ENCODE peak calls at places on chromosomes 2 and 18, in nine cellular contexts. One of them, this sample, is unnamed.

GRCh38 chr2:174248187-174248997 is at the start of gene OLA1:
- DNase-seq in A549: peak
- DNase-seq in adrenal gland: peak
- DNase-seq in esophagus muscularis mucosa: peak
- DNase-seq in breast epithelium: peak
- DNase-seq in ovary: peak
- DNase-seq in lower leg skin: peak
- DNase-seq in right lobe of liver: peak
- DNase-seq in uterus: peak
- DNase-seq in this sample: peak

GRCh38 chr18:45642238-45642637 is 27.0 kb downstream of the SLC14A2 start:
- DNase-seq in breast epithelium: no peak
- DNase-seq in esophagus muscularis mucosa: no peak
- DNase-seq in ovary: no peak
- DNase-seq in uterus: no peak
- DNase-seq in adrenal gland: no peak
- DNase-seq in lower leg skin: no peak
- DNase-seq in right lobe of liver: no peak
- DNase-seq in A549: no peak
- DNase-seq in this sample: no peak

GRCh38 chr2:127740665-127741287 is 39.5 kb downstream of the SFT2D3 start:
- DNase-seq in lower leg skin: no peak
- DNase-seq in right lobe of liver: no peak
- DNase-seq in uterus: no peak
- DNase-seq in adrenal gland: no peak
- DNase-seq in A549: no peak
- DNase-seq in ovary: no peak
- DNase-seq in breast epithelium: no peak
- DNase-seq in esophagus muscularis mucosa: no peak
- DNase-seq in this sample: no peak

GRCh38 chr2:136932700-136933099 is 167.4 kb downstream of the THSD7B start:
- DNase-seq in A549: peak
- DNase-seq in adrenal gland: no peak
- DNase-seq in uterus: no peak
- DNase-seq in right lobe of liver: no peak
- DNase-seq in lower leg skin: no peak
- DNase-seq in breast epithelium: no peak
- DNase-seq in ovary: no peak
- DNase-seq in esophagus muscularis mucosa: no peak
- DNase-seq in this sample: no peak

GRCh38 chr2:26049641-26050040 is 15.8 kb downstream of the RAB10 start:
- DNase-seq in lower leg skin: no peak
- DNase-seq in esophagus muscularis mucosa: no peak
- DNase-seq in breast epithelium: no peak
- DNase-seq in A549: no peak
- DNase-seq in adrenal gland: no peak
- DNase-seq in ovary: no peak
- DNase-seq in uterus: no peak
- DNase-seq in right lobe of liver: no peak
- DNase-seq in this sample: no peak

GRCh38 chr18:55272510-55273243 is 313.4 kb upstream of the CCDC68 start:
- DNase-seq in right lobe of liver: no peak
- DNase-seq in esophagus muscularis mucosa: no peak
- DNase-seq in lower leg skin: no peak
- DNase-seq in A549: no peak
- DNase-seq in adrenal gland: no peak
- DNase-seq in breast epithelium: no peak
- DNase-seq in uterus: no peak
- DNase-seq in ovary: no peak
- DNase-seq in this sample: no peak

GRCh38 chr18:8548186-8548585 is 61.1 kb upstream of the RAB12 start:
- DNase-seq in uterus: no peak
- DNase-seq in A549: no peak
- DNase-seq in lower leg skin: no peak
- DNase-seq in ovary: peak
- DNase-seq in breast epithelium: no peak
- DNase-seq in esophagus muscularis mucosa: no peak
- DNase-seq in right lobe of liver: no peak
- DNase-seq in adrenal gland: no peak
- DNase-seq in this sample: no peak

GRCh38 chr2:236240228-236240990 is 23.8 kb downstream of the ASB18 start:
- DNase-seq in breast epithelium: no peak
- DNase-seq in right lobe of liver: no peak
- DNase-seq in esophagus muscularis mucosa: no peak
- DNase-seq in A549: no peak
- DNase-seq in adrenal gland: no peak
- DNase-seq in ovary: no peak
- DNase-seq in lower leg skin: no peak
- DNase-seq in uterus: no peak
- DNase-seq in this sample: no peak

GRCh38 chr18:46332956-46333355 is 228.8 kb downstream of the HAUS1 start:
- DNase-seq in adrenal gland: no peak
- DNase-seq in breast epithelium: no peak
- DNase-seq in lower leg skin: peak
- DNase-seq in ovary: no peak
- DNase-seq in uterus: no peak
- DNase-seq in A549: no peak
- DNase-seq in esophagus muscularis mucosa: no peak
- DNase-seq in right lobe of liver: peak
- DNase-seq in this sample: no peak

GRCh38 chr2:23492941-23493340 is 108.0 kb downstream of the KLHL29 start:
- DNase-seq in adrenal gland: peak
- DNase-seq in lower leg skin: no peak
- DNase-seq in breast epithelium: no peak
- DNase-seq in right lobe of liver: peak
- DNase-seq in uterus: no peak
- DNase-seq in esophagus muscularis mucosa: no peak
- DNase-seq in A549: no peak
- DNase-seq in ovary: no peak
- DNase-seq in this sample: no peak

GRCh38 chr18:48674758-48675157 is 135.9 kb downstream of the CTIF start:
- DNase-seq in esophagus muscularis mucosa: no peak
- DNase-seq in A549: no peak
- DNase-seq in lower leg skin: peak
- DNase-seq in adrenal gland: no peak
- DNase-seq in right lobe of liver: no peak
- DNase-seq in breast epithelium: no peak
- DNase-seq in uterus: no peak
- DNase-seq in ovary: no peak
- DNase-seq in this sample: no peak

GRCh38 chr2:9656270-9656766 is 25.5 kb upstream of the YWHAQ start:
- DNase-seq in ovary: no peak
- DNase-seq in uterus: no peak
- DNase-seq in adrenal gland: peak
- DNase-seq in right lobe of liver: no peak
- DNase-seq in lower leg skin: no peak
- DNase-seq in A549: peak
- DNase-seq in esophagus muscularis mucosa: no peak
- DNase-seq in breast epithelium: no peak
- DNase-seq in this sample: no peak
- TF ChIP-seq POLR2A in ovary: no peak
- TF ChIP-seq POLR2A in uterus: no peak
- TF ChIP-seq POLR2A in adrenal gland: no peak
- TF ChIP-seq POLR2A in right lobe of liver: no peak
- TF ChIP-seq POLR2A in lower leg skin: no peak
- TF ChIP-seq POLR2A in A549: no peak
- TF ChIP-seq POLR2A in esophagus muscularis mucosa: no peak
- TF ChIP-seq POLR2A in breast epithelium: no peak
- TF ChIP-seq POLR2A in this sample: no peak

GRCh38 chr2:219058541-219059374 is 2.0 kb downstream of the IHH start:
- DNase-seq in ovary: no peak
- DNase-seq in breast epithelium: no peak
- DNase-seq in adrenal gland: peak
- DNase-seq in uterus: no peak
- DNase-seq in right lobe of liver: peak
- DNase-seq in esophagus muscularis mucosa: no peak
- DNase-seq in A549: no peak
- DNase-seq in lower leg skin: peak
- DNase-seq in this sample: peak

GRCh38 chr2:219059375-219059724 is 1.4 kb downstream of the IHH start:
- DNase-seq in ovary: no peak
- DNase-seq in adrenal gland: no peak
- DNase-seq in right lobe of liver: no peak
- DNase-seq in uterus: no peak
- DNase-seq in esophagus muscularis mucosa: no peak
- DNase-seq in breast epithelium: no peak
- DNase-seq in lower leg skin: no peak
- DNase-seq in A549: no peak
- DNase-seq in this sample: no peak

GRCh38 chr2:219059725-219060682 is 717 bp downstream of the IHH start:
- DNase-seq in ovary: no peak
- DNase-seq in esophagus muscularis mucosa: no peak
- DNase-seq in breast epithelium: no peak
- DNase-seq in A549: peak
- DNase-seq in right lobe of liver: peak
- DNase-seq in uterus: no peak
- DNase-seq in adrenal gland: no peak
- DNase-seq in lower leg skin: no peak
- DNase-seq in this sample: peak

GRCh38 chr2:219057709-219058540 is 2.8 kb downstream of the IHH start:
- DNase-seq in breast epithelium: no peak
- DNase-seq in right lobe of liver: peak
- DNase-seq in A549: peak
- DNase-seq in ovary: peak
- DNase-seq in uterus: peak
- DNase-seq in esophagus muscularis mucosa: no peak
- DNase-seq in adrenal gland: peak
- DNase-seq in lower leg skin: peak
- DNase-seq in this sample: peak

DNA sequence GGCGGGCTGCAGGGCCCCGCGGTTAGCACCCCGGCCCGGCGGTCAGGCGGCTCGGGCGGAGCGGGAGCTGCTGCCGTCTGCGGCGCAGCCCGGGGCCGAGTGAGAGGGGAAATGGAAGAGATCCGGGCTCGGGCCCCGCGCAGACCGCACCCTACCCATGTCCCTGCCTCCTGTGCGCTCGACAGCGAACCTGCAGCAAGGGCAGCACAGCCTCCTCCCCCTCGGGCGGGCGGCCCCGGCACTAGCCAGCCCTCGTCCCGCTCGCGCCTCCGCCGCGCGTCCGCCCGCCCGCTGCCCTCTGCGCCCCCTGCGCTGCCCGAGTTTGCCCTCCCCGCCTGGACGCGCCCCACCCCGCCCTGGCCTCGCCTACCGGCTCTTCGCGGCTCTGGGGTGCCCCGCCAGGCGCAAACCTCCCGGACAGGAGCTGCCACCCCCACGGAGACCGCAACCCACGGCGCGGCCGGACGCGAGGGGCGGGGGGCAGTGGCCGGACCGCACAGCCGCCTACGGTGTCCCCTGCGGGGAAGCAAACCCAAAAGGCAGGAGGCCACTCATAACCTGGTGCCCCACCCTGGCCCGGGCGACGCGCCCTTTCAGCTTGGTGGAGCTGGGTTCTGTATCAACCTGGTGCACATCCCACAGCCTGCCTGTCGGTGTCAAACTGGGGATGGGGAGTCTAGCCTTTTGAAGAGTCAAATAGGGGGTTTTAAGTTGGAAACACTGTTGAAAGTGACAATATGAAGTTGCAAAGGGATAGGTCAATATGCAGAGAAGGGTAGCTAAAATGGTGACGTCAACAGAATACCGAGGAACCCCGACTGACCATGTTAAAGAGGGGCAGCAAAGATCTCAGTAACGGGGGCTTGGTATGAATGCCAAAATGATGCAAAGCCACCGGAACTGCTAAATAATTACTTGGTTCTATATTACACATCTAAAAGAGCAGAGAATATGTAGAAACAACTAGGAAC is at the start of gene IHH:
- DNase-seq in right lobe of liver: peak
- DNase-seq in lower leg skin: no peak
- DNase-seq in esophagus muscularis mucosa: no peak
- DNase-seq in breast epithelium: no peak
- DNase-seq in uterus: no peak
- DNase-seq in ovary: no peak
- DNase-seq in A549: peak
- DNase-seq in adrenal gland: no peak
- DNase-seq in this sample: peak
- H3K4me3 ChIP-seq in right lobe of liver: peak
- H3K4me3 ChIP-seq in lower leg skin: no peak
- H3K4me3 ChIP-seq in esophagus muscularis mucosa: peak
- H3K4me3 ChIP-seq in breast epithelium: peak
- H3K4me3 ChIP-seq in uterus: peak
- H3K4me3 ChIP-seq in ovary: peak
- H3K4me3 ChIP-seq in A549: peak
- H3K4me3 ChIP-seq in adrenal gland: no peak
- H3K4me3 ChIP-seq in this sample: peak

DNA sequence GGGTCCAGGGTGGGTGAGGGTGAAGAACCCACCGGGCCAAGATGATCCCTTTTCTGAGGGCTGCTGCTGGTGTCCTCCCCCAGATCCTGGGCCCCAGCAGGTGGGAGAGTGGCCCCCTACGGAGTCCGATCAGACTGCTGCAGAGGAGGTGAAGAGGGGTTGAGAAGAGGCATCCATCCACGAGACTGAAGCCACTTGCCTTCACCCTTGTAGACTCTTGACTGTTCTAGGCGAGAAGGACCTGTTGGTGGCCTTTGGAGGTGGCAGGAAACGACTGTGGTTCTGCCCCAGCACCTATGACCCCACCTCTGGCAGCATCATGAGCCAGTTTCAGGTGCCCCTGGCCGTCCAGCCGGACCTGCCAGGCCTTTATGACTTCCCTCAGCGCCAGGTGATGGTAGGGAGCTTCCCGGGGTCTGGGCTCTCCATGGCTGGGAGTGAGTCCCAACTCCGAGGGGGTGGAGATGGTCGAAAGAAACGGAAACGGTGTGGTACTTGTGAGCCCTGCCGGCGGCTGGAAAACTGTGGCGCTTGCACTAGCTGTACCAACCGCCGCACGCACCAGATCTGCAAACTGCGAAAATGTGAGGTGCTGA is 1.5 kb downstream of the TET3 start:
- DNase-seq in esophagus muscularis mucosa: no peak
- DNase-seq in right lobe of liver: no peak
- DNase-seq in uterus: peak
- DNase-seq in A549: no peak
- DNase-seq in ovary: no peak
- DNase-seq in breast epithelium: no peak
- DNase-seq in lower leg skin: no peak
- DNase-seq in adrenal gland: no peak
- DNase-seq in this sample: peak
- TF ChIP-seq POLR2A in esophagus muscularis mucosa: no peak
- TF ChIP-seq POLR2A in right lobe of liver: no peak
- TF ChIP-seq POLR2A in uterus: no peak
- TF ChIP-seq POLR2A in A549: no peak
- TF ChIP-seq POLR2A in ovary: no peak
- TF ChIP-seq POLR2A in breast epithelium: no peak
- TF ChIP-seq POLR2A in lower leg skin: no peak
- TF ChIP-seq POLR2A in adrenal gland: no peak
- TF ChIP-seq POLR2A in this sample: no peak

DNA sequence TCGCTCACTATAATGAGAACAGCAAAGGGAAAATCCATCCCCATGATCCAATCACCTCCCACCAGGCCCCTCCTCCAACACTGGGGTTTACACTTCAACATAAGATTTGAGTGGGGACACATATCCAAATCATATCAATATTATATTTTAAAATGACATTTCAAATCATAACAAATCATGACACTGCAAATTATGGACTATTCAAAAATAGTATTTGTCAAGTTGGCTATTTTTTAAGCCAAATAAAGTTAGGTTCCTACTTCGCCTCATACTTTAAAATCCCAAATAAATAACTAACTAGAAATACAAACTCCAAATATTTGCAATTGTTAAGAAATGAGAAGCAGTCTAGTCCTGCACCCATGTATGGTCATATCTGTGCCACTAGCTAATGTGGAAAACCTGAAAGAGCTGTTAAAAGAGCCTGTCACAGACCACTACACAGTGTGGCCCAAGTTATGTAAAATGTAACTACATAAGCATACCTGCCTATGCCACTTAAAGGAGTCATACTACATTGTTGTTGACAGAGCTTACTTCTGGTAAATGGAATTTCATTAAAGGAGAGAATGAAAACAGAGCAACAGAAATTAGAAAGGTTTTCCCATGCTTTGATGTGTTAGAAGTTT is 334.7 kb upstream of the GULP1 start:
- DNase-seq in adrenal gland: no peak
- DNase-seq in lower leg skin: no peak
- DNase-seq in breast epithelium: no peak
- DNase-seq in uterus: no peak
- DNase-seq in esophagus muscularis mucosa: no peak
- DNase-seq in right lobe of liver: no peak
- DNase-seq in A549: no peak
- DNase-seq in ovary: no peak
- DNase-seq in this sample: no peak
- H3K4me3 ChIP-seq in adrenal gland: no peak
- H3K4me3 ChIP-seq in lower leg skin: no peak
- H3K4me3 ChIP-seq in breast epithelium: no peak
- H3K4me3 ChIP-seq in uterus: no peak
- H3K4me3 ChIP-seq in esophagus muscularis mucosa: no peak
- H3K4me3 ChIP-seq in right lobe of liver: no peak
- H3K4me3 ChIP-seq in A549: no peak
- H3K4me3 ChIP-seq in ovary: no peak
- H3K4me3 ChIP-seq in this sample: no peak

This sample was measured in Peyer's patch.